ENCODE peak calls at places on chromosomes 16 and 17, in four cellular contexts. H is CD4-positive, alpha-beta T cell; S is nephron progenitor cell; O is RWPE1. N is an unnamed sample.

GRCh38 chr17:14297161-14297851 is 3.6 kb upstream of the HS3ST3B1 start:
- DNase-seq in O (no peak), H (no peak), S (peak), N (no peak)

GRCh38 chr17:73172252-73172651 is 7.4 kb downstream of the SSTR2 start:
- DNase-seq in O (no peak), H (no peak), S (no peak), N (no peak)

GRCh38 chr16:58195344-58195743 is 2.6 kb downstream of the CSNK2A2 start:
- DNase-seq in O (no peak), S (no peak), H (no peak), N (no peak)

GRCh38 chr16:85680352-85680944 is 8.3 kb downstream of the GINS2 start:
- DNase-seq in O (no peak), H (no peak), S (no peak), N (no peak)

GRCh38 chr17:47117386-47117785 is 71.7 kb downstream of the CDC27 start:
- DNase-seq in S (no peak), H (no peak), O (no peak), N (no peak)

GRCh38 chr17:2023692-2024571 is 1.2 kb downstream of the RTN4RL1 start:
- DNase-seq in O (peak), S (peak), H (peak), N (peak)

GRCh38 chr16:4057439-4057877 is 58.8 kb downstream of the ADCY9 start:
- DNase-seq in S (no peak), H (no peak), O (no peak), N (no peak)

GRCh38 chr16:77043076-77043475 is 147.9 kb upstream of the MON1B start:
- DNase-seq in H (no peak), S (no peak), O (peak), N (no peak)

GRCh38 chr16:165218-165538 is 600 bp upstream of the HBM start:
- DNase-seq in S (no peak), H (no peak), O (no peak), N (no peak)

GRCh38 chr16:20976568-20976967 is 76.0 kb downstream of the LYRM1 start:
- DNase-seq in H (no peak), S (no peak), O (no peak), N (no peak)

GRCh38 chr17:64781394-64781793 is 119.3 kb upstream of the SMURF2 start:
- DNase-seq in S (peak), O (peak), H (peak), N (peak)

GRCh38 chr16:10314811-10315210 is 71.0 kb upstream of the ATF7IP2 start:
- DNase-seq in O (peak), H (no peak), S (no peak), N (no peak)

GRCh38 chr16:48050871-48051270 is 104.9 kb downstream of the ABCC12 start:
- DNase-seq in O (no peak), S (no peak), H (no peak), N (no peak)

GRCh38 chr17:27743288-27743885 is 56.9 kb downstream of the NOS2 start:
- DNase-seq in O (no peak), H (no peak), S (no peak), N (peak)

GRCh38 chr16:85613609-85614337 is 651 bp downstream of the GSE1 start:
- DNase-seq in S (peak), H (no peak), O (peak), N (no peak)

GRCh38 chr17:28204751-28205150 is 114.2 kb upstream of the TMEM97 start:
- DNase-seq in H (no peak), S (no peak), O (no peak), N (no peak)

GRCh38 chr17:20009052-20009301 is 182 bp upstream of the SPECC1 start:
- DNase-seq in O (no peak), H (no peak), S (no peak), N (no peak)

GRCh38 chr17:42894283-42895184 is 6.1 kb upstream of the G6PC1 start:
- DNase-seq in H (no peak), S (no peak), O (no peak), N (no peak)

GRCh38 chr17:46770818-46771600 is 47.5 kb downstream of the WNT3 start:
- DNase-seq in O (peak), S (peak), H (no peak), N (no peak)

GRCh38 chr17:58248955-58249269 is 10.5 kb downstream of the LPO start:
- DNase-seq in O (no peak), S (no peak), H (no peak), N (no peak)

GRCh38 chr17:10776372-10776771 is 27.5 kb downstream of the TMEM238L start:
- DNase-seq in O (no peak), S (no peak), H (no peak), N (no peak)

GRCh38 chr16:4593069-4593468 is 21.6 kb downstream of the UBALD1 start:
- DNase-seq in O (no peak), H (no peak), S (peak), N (no peak)

GRCh38 chr16:27430923-27431484 is 29.0 kb downstream of the IL21R start:
- DNase-seq in O (no peak), H (no peak), S (no peak), N (peak)

GRCh38 chr17:57273471-57273870 is 17.1 kb downstream of the MSI2 start:
- DNase-seq in H (no peak), S (no peak), O (no peak), N (no peak)

GRCh38 chr17:68310141-68310540 is 18.8 kb downstream of the ARSG start:
- DNase-seq in S (no peak), H (no peak), O (no peak), N (no peak)

GRCh38 chr17:41654908-41655607 is 30.7 kb upstream of the KRT17 start:
- DNase-seq in O (no peak), H (no peak), S (no peak), N (no peak)

DNA sequence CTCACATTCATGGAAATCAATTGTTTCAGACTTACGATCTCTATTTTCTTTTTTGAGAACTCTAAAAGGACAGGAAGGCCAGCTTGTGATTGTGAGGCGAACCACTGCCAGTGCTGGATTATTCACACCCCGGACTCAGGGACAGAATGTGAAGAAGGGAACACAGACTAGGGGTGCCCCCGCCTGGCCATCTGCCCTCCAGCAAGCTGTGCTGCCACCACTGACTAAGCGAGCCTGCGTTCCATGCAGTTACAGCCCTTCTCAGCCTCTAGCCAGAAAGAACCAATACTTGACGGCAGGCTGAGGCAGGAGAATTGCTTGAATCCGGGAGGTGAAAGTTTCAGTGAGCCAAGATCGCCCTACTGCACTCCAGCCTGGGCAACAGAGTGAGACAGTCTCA is 2.8 kb downstream of the HAGH start:
- DNase-seq in S (peak), H (no peak), O (peak), N (no peak)
- TF ChIP-seq CTCF in S (no peak), H (no peak), O (peak), N (no peak)

DNA sequence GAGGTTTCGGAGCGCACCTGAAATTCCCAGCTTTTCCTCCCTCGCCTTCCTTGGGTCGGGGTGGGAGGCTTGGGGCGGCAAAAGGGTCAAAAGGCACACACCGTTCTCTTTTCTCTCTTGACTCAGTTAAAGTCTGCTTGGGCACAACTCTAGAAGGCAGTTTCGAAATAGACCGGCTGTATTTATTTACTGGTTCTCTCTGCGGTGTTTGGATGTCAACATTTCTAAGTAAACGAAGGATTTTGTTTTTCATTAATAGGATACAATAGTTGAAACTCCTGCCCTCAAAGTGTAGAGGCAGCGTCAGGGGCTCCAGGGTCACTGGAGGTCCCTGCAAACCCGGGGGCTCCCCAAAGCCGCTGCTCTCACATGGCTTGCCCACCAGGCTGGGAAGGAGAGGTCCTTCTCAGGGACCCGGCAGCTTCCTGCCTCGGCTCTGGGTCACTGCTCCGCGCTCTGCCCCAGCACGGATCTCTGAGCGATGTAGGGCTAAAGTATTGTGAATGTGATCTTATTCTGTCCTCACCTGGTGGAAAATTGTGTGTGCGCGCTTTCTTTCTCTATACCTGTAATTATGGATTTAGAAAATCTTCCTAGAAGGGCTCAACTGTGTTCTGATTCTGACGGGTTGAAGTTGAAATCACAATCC is 952 bp downstream of the BMERB1 start:
- DNase-seq in H (no peak), O (no peak), S (peak), N (no peak)
- TF ChIP-seq CTCF in H (no peak), O (peak), S (no peak), N (no peak)

DNA sequence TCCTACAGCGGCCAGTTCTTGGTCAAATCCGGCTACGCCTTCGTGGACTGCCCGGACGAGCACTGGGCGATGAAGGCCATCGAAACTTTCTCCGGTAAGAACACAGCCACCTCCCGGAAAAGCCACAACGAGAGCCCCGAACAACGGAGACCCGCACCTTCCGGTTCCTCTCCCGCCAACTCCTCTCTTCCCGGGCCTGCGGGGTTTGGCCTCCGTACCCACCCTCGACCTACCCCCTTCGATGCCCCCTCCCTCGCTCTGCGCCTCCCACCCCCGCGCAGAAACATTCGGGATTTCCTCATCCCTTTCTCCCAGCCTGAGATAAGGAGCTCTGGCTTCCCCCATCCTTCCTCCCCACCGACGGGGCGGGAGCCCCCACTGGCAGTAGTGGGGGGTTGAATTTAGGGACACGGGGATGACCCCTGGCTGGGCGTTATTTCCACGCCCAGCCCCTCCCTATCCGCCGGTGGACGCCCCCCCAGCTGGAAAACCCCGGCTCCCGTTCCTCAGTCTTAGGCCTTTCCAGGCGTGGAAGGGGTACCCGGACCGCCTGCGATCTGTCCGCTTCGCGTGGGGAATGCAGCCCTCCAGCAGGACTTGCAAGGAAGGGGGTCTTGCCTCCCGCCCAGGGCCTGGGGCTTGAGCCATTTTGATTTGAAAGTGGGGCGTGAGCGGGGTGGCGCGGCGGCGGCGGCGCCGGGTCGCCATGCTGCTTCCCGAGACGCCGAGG is 807 bp downstream of the IGF2BP1 start:
- DNase-seq in O (no peak), S (peak), H (no peak), N (no peak)
- TF ChIP-seq CTCF in O (no peak), S (no peak), H (no peak), N (no peak)

GRCh38 chr16:55913717-55914116 is 38.5 kb upstream of the CES5A start:
- DNase-seq in O (no peak), S (no peak), H (no peak), N (no peak)

GRCh38 chr16:55914383-55914782 is 39.2 kb upstream of the CES5A start:
- DNase-seq in O (no peak), S (no peak), H (no peak), N (no peak)

GRCh38 chr16:55912022-55912421 is 36.8 kb upstream of the CES5A start:
- DNase-seq in S (no peak), H (no peak), O (no peak), N (no peak)

GRCh38 chr16:55909876-55910275 is 34.7 kb upstream of the CES5A start:
- DNase-seq in H (no peak), O (no peak), S (no peak), N (no peak)

GRCh38 chr16:55911616-55912015 is 36.4 kb upstream of the CES5A start:
- DNase-seq in S (no peak), O (no peak), H (no peak), N (no peak)
- TF ChIP-seq CTCF in S (no peak), O (no peak), H (no peak), N (no peak)

DNA sequence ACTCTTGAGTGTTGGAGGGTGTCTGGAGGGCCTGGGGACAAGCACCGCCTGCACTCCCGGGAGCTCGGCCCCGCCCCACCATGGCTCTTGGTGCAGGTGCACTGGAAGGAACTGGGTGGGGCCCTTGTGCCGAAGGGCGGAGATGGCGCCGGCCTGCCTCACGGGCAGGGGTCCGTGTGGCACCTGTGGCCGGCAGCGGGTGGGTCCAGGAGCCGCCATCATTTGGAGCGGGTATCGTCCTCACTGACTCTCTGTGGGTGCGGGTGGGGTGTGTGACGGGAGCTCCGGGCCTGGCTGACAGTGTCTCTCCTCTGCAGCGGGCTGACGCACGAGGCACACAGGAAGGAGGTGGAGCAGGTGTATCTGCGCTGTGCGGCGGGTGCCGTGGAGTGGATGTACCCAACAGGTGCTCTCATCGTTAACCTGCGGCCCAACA is 5.2 kb downstream of the METRNL start:
- DNase-seq in O (no peak), H (no peak), S (no peak), N (no peak)
- TF ChIP-seq CTCF in O (no peak), H (no peak), S (no peak), N (no peak)

GRCh38 chr17:77208856-77209255 is 68.1 kb downstream of the SEC14L1 start:
- DNase-seq in O (no peak), H (no peak), S (no peak), N (no peak)

GRCh38 chr17:77209330-77209748 is 68.6 kb downstream of the SEC14L1 start:
- DNase-seq in O (no peak), H (no peak), S (no peak), N (no peak)

GRCh38 chr17:77206557-77206956 is 65.8 kb downstream of the SEC14L1 start:
- DNase-seq in S (no peak), H (no peak), O (no peak), N (no peak)

GRCh38 chr17:77207689-77208216 is 67.0 kb downstream of the SEC14L1 start:
- DNase-seq in S (no peak), H (no peak), O (no peak), N (no peak)

DNA sequence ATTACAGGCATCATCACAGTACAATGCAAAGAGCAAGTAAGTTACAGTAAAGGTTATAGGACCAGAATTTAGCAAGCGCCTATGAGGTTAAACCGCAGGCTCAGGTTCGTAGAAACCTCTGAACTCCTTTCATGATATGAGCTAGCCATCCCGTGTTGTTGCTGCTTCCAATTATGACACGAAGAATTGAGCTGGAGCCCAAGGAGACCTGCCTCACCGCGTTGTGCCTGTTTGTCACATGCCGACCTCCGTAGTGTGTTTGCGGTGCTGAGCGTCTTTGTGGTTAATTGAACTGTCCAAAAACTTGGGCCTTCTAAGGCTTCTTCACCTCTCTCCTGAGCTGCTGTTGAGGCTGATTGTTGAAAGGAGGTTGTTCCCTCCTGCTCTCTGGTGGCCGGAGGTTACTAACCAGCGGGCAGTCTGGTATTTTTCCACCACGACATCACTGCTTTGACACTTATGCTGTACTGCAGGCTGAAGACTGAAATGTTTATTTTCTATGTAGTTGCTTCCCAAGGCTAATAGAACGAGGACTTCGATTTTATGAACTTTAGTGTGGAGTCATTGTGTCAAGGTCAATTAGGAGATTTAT is 67.5 kb downstream of the SEC14L1 start:
- DNase-seq in O (no peak), H (no peak), S (no peak), N (no peak)
- TF ChIP-seq CTCF in O (no peak), H (no peak), S (no peak), N (no peak)

DNA sequence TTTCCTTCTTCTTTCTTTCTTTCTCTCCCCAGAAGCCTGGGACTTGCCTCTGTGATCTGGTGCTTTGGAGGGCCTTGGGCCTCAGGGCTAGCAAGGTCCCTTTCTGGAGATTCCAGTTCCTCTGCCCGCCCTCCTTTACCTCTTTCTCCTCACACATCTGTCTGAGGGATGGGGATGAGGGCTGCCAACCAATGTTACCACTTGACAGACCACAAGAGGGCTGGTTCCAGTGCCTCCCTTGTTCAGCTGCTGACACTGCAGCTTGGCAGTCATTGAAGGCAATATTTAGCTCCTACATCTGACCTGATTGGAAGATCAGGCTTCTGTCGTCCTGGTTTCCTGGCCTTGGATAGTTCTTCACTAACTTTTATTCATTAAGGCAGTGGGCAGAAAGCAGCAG is 3.6 kb upstream of the ZNF652 start:
- DNase-seq in O (no peak), S (no peak), H (no peak), N (no peak)
- TF ChIP-seq CTCF in O (no peak), S (no peak), H (no peak), N (no peak)

GRCh38 chr17:8871081-8871581 is 3.7 kb upstream of the PIK3R6 start:
- DNase-seq in H (no peak), S (no peak), O (no peak), N (no peak)
- TF ChIP-seq CTCF in H (no peak), S (no peak), O (no peak), N (no peak)

N was measured in CD14-positive monocyte.